ENCODE peak calls at places on chromosome 5, in seven cellular contexts. X, C, V, J, S, R and F are unnamed samples.

GRCh38 chr5:55771175-55771655 is 33.4 kb downstream of the DDX4 start:
- DNase-seq in X (no peak), C (no peak), V (no peak), J (no peak), S (no peak), R (no peak), F (peak)

GRCh38 chr5:136631176-136631575 is 265.8 kb upstream of the TRPC7 start:
- DNase-seq in X (no peak), C (no peak), V (no peak), J (no peak), S (no peak), R (no peak), F (no peak)

GRCh38 chr5:143219696-143220095 is 183.8 kb downstream of the NR3C1 start:
- DNase-seq in X (peak), C (no peak), V (no peak), J (no peak), S (no peak), R (no peak), F (peak)

GRCh38 chr5:173755319-173755718 is 132.8 kb upstream of the CPEB4 start:
- DNase-seq in X (no peak), C (no peak), V (no peak), J (no peak), S (no peak), R (no peak), F (no peak)

GRCh38 chr5:16844952-16845351 is 91.1 kb downstream of the MYO10 start:
- DNase-seq in X (no peak), C (no peak), V (no peak), J (no peak), S (no peak), R (no peak), F (no peak)

GRCh38 chr5:14172149-14172795 is 29.1 kb downstream of the TRIO start:
- DNase-seq in X (peak), C (no peak), V (no peak), J (no peak), S (no peak), R (no peak), F (no peak)

GRCh38 chr5:89342106-89342876 is 459.3 kb upstream of the MEF2C start:
- DNase-seq in X (no peak), C (no peak), V (peak), J (no peak), S (no peak), R (no peak), F (peak)

GRCh38 chr5:37875051-37875787 is 35.4 kb upstream of the GDNF start:
- DNase-seq in X (peak), C (no peak), V (peak), J (no peak), S (no peak), R (no peak), F (peak)

GRCh38 chr5:157845894-157846598 is 12.9 kb downstream of the CLINT1 start:
- DNase-seq in X (no peak), C (no peak), V (no peak), J (no peak), S (no peak), R (no peak), F (no peak)

GRCh38 chr5:142878638-142879037 is 108.5 kb downstream of the ARHGAP26 start:
- DNase-seq in X (no peak), C (no peak), V (no peak), J (no peak), S (peak), R (no peak), F (no peak)

GRCh38 chr5:41835625-41836024 is 34.6 kb downstream of the OXCT1 start:
- DNase-seq in X (peak), C (no peak), V (peak), J (no peak), S (no peak), R (peak), F (peak)

GRCh38 chr5:34652916-34653315 is 3.2 kb upstream of the RAI14 start:
- DNase-seq in X (no peak), C (no peak), V (peak), J (no peak), S (no peak), R (no peak), F (peak)

GRCh38 chr5:124154714-124155113 is 591.7 kb downstream of the ZNF608 start:
- DNase-seq in X (no peak), C (no peak), V (no peak), J (no peak), S (no peak), R (no peak), F (no peak)

GRCh38 chr5:2780421-2781171 is 29.1 kb upstream of the IRX2 start:
- DNase-seq in X (no peak), C (no peak), V (no peak), J (no peak), S (peak), R (no peak), F (no peak)

GRCh38 chr5:133205649-133206048 is 153.8 kb downstream of the HSPA4 start:
- DNase-seq in X (no peak), C (no peak), V (no peak), J (no peak), S (no peak), R (no peak), F (no peak)

GRCh38 chr5:72010395-72010794 is 96.9 kb upstream of the MAP1B start:
- DNase-seq in X (no peak), C (no peak), V (no peak), J (no peak), S (no peak), R (no peak), F (no peak)

GRCh38 chr5:159773062-159773924 is 143.0 kb upstream of the ADRA1B start:
- DNase-seq in X (peak), C (peak), V (peak), J (peak), S (peak), R (peak), F (peak)

GRCh38 chr5:113359419-113359818 is 75.4 kb downstream of the TSSK1B start:
- DNase-seq in X (no peak), C (no peak), V (no peak), J (no peak), S (no peak), R (no peak), F (no peak)

GRCh38 chr5:176614805-176615478 is 5.0 kb upstream of the GPRIN1 start:
- DNase-seq in X (peak), C (no peak), V (no peak), J (no peak), S (no peak), R (no peak), F (peak)

GRCh38 chr5:138459311-138459710 is 6.0 kb upstream of the EGR1 start:
- DNase-seq in X (peak), C (peak), V (no peak), J (no peak), S (peak), R (no peak), F (no peak)

GRCh38 chr5:37637165-37637845 is 202.5 kb downstream of the GDNF start:
- DNase-seq in X (no peak), C (no peak), V (no peak), J (no peak), S (no peak), R (no peak), F (peak)

GRCh38 chr5:90344693-90345092 is 64.9 kb downstream of the CETN3 start:
- DNase-seq in X (no peak), C (no peak), V (no peak), J (no peak), S (no peak), R (no peak), F (no peak)

GRCh38 chr5:135980650-135981049 is 25.9 kb upstream of the LECT2 start:
- DNase-seq in X (no peak), C (no peak), V (no peak), J (no peak), S (no peak), R (no peak), F (peak)

GRCh38 chr5:107370569-107370968 is 300.2 kb downstream of the EFNA5 start:
- DNase-seq in X (no peak), C (no peak), V (no peak), J (no peak), S (no peak), R (no peak), F (no peak)

GRCh38 chr5:119323630-119324000 is 32.2 kb upstream of the TNFAIP8 start:
- DNase-seq in X (no peak), C (no peak), V (no peak), J (no peak), S (no peak), R (no peak), F (peak)

GRCh38 chr5:114099161-114099560 is 262.7 kb upstream of the KCNN2 start:
- DNase-seq in X (no peak), C (no peak), V (no peak), J (no peak), S (no peak), R (no peak), F (no peak)

GRCh38 chr5:133421394-133421793 is 190.9 kb downstream of the FSTL4 start:
- DNase-seq in X (peak), C (no peak), V (no peak), J (no peak), S (no peak), R (no peak), F (peak)

DNA sequence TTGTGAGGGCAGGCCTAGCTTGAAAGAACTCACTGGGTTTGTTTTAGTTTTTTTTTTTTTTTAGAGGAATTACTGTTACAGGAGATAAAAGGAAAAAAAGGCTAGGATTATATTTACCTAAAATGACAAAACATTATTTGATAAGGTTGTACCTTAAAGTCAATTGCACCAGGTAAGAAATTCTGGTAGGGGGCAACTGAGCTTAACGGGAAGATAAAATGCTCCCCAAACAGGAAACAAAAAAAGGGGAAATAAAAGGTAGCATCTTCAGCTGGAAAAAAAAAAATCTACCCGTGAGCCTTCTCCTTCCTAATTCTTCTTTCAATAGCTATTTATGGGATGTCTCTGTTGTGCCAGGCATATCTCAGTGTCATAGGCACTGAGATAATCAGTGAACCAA is 164.5 kb downstream of the PIK3R1 start:
- DNase-seq in X (no peak), C (no peak), V (no peak), J (no peak), S (no peak), R (no peak), F (no peak)
- TF ChIP-seq CTCF in X (no peak), C (no peak), V (no peak), J (no peak), S (no peak), R (no peak), F (no peak)

DNA sequence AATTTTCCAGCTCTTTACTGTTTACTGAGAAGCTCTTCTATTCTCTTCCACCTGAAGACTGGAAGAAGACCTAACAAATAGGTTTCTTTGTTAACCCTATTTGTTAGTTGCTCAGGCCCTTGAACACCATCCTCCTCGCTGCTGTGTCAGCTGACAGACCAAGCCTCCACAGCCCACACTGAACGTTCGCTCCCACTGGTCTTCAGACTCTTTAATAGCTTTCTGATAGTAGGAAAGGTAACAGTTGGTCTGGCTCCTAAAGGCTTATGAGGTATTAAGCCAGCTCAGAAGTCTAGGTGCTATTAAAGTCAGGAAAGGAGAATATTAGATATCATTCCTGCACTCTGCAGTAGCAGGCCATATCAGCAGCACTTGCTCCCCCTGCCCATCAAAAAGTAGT is 23.3 kb upstream of the F2R start:
- DNase-seq in X (no peak), C (no peak), V (no peak), J (no peak), S (no peak), R (no peak), F (no peak)
- H3K4me3 ChIP-seq in X (no peak), C (no peak), V (no peak), J (no peak), S (no peak), R (no peak), F (no peak)

GRCh38 chr5:30956251-30956650 is 237.2 kb upstream of the CDH6 start:
- DNase-seq in X (no peak), C (no peak), V (no peak), J (no peak), S (no peak), R (no peak), F (no peak)

GRCh38 chr5:30957591-30957990 is 235.9 kb upstream of the CDH6 start:
- DNase-seq in X (no peak), C (no peak), V (no peak), J (no peak), S (no peak), R (no peak), F (no peak)

GRCh38 chr5:30960041-30960440 is 233.4 kb upstream of the CDH6 start:
- DNase-seq in X (no peak), C (no peak), V (no peak), J (no peak), S (no peak), R (no peak), F (no peak)

GRCh38 chr5:30959238-30959637 is 234.2 kb upstream of the CDH6 start:
- DNase-seq in X (no peak), C (no peak), V (no peak), J (no peak), S (no peak), R (no peak), F (no peak)
- TF ChIP-seq CTCF in X (no peak), C (no peak), V (no peak), J (no peak), S (no peak), R (no peak), F (no peak)

GRCh38 chr5:93603191-93603590 is 20.2 kb downstream of the NR2F1 start:
- DNase-seq in X (no peak), C (no peak), V (no peak), J (no peak), S (no peak), R (no peak), F (no peak)

GRCh38 chr5:93601433-93602175 is 18.6 kb downstream of the NR2F1 start:
- DNase-seq in X (no peak), C (no peak), V (no peak), J (no peak), S (no peak), R (no peak), F (peak)

GRCh38 chr5:93604119-93604963 is 21.3 kb downstream of the NR2F1 start:
- DNase-seq in X (no peak), C (no peak), V (no peak), J (no peak), S (no peak), R (peak), F (peak)

GRCh38 chr5:93602261-93603149 is 19.5 kb downstream of the NR2F1 start:
- DNase-seq in X (no peak), C (no peak), V (no peak), J (no peak), S (no peak), R (no peak), F (no peak)

DNA sequence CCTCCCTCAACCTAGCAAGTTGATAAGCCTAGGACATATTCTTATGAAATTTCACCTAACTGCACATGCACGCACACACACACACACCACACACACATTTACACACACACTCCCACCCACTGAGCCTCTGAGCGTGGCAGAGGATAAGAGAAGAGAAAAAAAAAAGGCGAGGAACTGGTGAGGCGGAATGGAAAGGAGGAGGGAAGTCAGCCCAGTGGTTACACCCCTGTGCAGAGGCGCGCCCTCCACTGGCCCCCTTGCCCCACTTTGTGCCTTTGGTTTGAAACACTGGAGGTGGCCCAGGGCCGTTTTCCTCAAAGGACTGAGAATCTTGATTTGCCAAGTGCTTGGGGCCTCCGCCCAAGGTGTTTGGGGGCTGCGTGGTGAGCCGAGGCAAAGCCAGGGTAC is 20.7 kb downstream of the NR2F1 start:
- DNase-seq in X (no peak), C (no peak), V (no peak), J (no peak), S (no peak), R (no peak), F (no peak)
- H3K4me3 ChIP-seq in X (no peak), C (no peak), V (peak), J (no peak), S (peak), R (no peak), F (peak)

GRCh38 chr5:103036601-103037000 is 83.3 kb downstream of the GIN1 start:
- DNase-seq in X (no peak), C (no peak), V (no peak), J (no peak), S (no peak), R (no peak), F (peak)

GRCh38 chr5:103035701-103036100 is 84.2 kb downstream of the GIN1 start:
- DNase-seq in X (no peak), C (no peak), V (no peak), J (no peak), S (no peak), R (no peak), F (peak)

GRCh38 chr5:103037673-103038455 is 82.1 kb downstream of the GIN1 start:
- DNase-seq in X (no peak), C (no peak), V (no peak), J (no peak), S (no peak), R (no peak), F (peak)

DNA sequence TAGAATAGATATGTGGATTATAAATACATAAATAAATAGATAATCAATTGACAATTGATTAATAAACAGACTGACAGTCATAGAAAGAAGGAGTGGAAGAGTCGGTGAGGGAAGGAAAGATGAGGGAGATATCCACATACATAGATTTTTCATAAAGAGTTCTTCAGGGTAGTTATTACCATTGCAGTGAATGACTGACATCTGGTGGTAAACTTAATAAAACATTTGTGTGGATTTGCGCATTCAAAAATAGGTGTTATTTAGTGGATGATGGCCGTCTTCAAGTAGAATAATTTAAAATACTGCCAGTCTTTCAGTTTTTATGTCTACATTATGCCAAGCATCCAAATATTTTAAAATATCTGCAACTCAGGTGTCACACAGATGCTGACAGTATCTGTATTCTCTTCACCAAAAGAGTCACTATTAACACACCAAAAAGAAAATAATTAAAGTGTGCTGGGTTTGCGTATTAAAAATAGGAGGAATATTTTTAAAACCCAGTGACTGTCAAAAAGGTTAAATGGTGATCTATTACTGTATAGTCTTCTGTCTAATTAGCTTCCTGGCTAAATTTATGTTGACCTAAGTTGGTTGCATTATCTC is 78.8 kb downstream of the GIN1 start:
- DNase-seq in X (peak), C (no peak), V (no peak), J (peak), S (no peak), R (no peak), F (peak)
- TF ChIP-seq CTCF in X (no peak), C (peak), V (peak), J (peak), S (peak), R (peak), F (peak)

DNA sequence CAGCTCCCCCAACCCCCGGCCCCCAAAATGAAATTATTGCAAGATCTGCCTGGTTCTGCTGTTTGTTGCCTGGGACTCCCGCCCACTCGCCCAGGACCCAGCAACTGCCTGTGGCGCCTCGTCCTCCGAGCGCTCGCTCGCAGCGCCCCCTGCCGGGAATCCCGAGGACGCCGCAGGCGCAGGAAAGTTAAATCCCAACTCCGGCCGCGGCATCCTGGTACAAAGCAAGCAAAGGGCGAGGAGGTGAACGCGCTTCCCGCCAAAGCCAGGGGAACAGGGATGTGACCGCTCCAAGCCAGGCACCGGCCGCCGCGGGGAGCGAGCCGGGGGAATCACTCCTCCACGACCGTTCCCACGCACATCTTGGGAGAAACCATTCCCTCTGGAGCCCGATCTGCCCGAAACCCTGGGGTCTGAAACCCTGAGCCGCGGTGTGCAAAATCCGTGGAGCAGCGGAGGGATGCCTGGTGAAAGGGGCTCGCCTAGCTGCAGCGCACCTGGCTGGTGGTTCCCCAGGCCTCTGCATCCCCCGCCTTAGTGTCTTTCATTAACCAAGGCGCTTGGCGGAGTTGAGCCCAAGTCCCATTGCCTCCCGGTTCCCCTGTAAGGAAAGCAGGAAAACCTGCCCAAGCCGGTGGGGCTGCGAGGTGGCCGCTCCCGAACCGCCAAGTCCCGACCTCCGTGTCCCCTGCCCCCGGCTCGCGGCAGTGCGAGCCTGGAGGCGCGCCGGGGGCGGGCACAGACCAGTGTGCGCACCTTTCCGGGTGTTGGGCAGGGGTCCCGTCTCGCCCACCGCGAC is 1.2 kb downstream of the SEMA5A start:
- DNase-seq in X (peak), C (peak), V (no peak), J (peak), S (peak), R (peak), F (peak)
- H3K4me3 ChIP-seq in X (no peak), C (no peak), V (peak), J (peak), S (peak), R (peak), F (peak)

GRCh38 chr5:76209297-76209696 is 126.1 kb downstream of the SV2C start:
- DNase-seq in X (peak), C (no peak), V (no peak), J (no peak), S (no peak), R (no peak), F (no peak)
- TF ChIP-seq CTCF in X (peak), C (no peak), V (no peak), J (peak), S (no peak), R (no peak), F (no peak)

GRCh38 chr5:38948501-38948900 is 102.7 kb downstream of the OSMR start:
- DNase-seq in X (no peak), C (no peak), V (peak), J (no peak), S (no peak), R (no peak), F (peak)
- H3K4me3 ChIP-seq in X (no peak), C (no peak), V (no peak), J (no peak), S (no peak), R (no peak), F (no peak)

DNA sequence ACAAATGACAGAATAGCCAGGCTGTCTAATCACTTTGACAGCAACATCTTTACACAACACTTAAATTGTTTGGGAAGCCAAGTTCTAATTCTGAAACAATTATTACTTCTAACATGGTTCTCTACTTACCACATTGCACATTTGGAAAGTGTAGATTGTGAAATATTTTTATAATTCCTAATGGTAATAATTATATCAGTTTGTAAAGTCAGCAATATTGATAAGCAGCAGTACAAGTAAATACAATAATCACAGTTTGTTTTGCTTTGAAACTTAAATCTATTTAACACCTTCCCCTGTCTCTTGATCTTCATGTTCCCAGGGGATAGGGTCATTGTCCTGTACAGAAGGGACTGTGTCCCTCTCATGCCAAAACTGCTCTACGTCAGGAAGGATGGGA is 1.4 kb downstream of the GPR151 start:
- DNase-seq in X (no peak), C (no peak), V (no peak), J (no peak), S (no peak), R (no peak), F (no peak)
- TF ChIP-seq CTCF in X (no peak), C (no peak), V (no peak), J (no peak), S (no peak), R (no peak), F (no peak)